ENCODE peak calls at places on chromosomes 1 and 21, in ten cellular contexts. H, J, C, S, X, N, Q, B, R and P are unnamed samples.
A peak's percentile ranks its signal among the peaks of the same experiment; 100 is the strongest.

GRCh38 chr1:44775930-44776748 is 799 bp downstream of the RPS8 start:
- DNase-seq in H (peak; percentile 70), J (no peak), C (peak; percentile 71), S (no peak), X (peak; percentile 73), N (no peak), Q (peak; percentile 32), B (no peak), R (no peak), P (peak; percentile 63)

GRCh38 chr1:64220241-64220640 is 16.8 kb downstream of the UBE2U start:
- DNase-seq in H (no peak), J (no peak), C (no peak), S (no peak), X (no peak), N (no peak), Q (no peak), B (no peak), R (no peak), P (no peak)

GRCh38 chr1:65992160-65993046 is 199.7 kb downstream of the PDE4B start:
- DNase-seq in H (no peak), J (no peak), C (no peak), S (no peak), X (no peak), N (no peak), Q (no peak), B (no peak), R (no peak), P (no peak)

GRCh38 chr1:23562138-23562819 is 3.0 kb upstream of the ID3 start:
- DNase-seq in H (peak; percentile 98), J (no peak), C (peak; percentile 97), S (peak; percentile 92), X (peak; percentile 55), N (peak; percentile 44), Q (no peak), B (no peak), R (peak; percentile 94), P (no peak)

GRCh38 chr1:89832481-89833127 is 11.8 kb downstream of the LRRC8D start:
- DNase-seq in H (no peak), J (no peak), C (no peak), S (no peak), X (no peak), N (no peak), Q (no peak), B (no peak), R (no peak), P (no peak)

GRCh38 chr1:162349635-162350330 is 26.9 kb downstream of the SPATA46 start:
- DNase-seq in H (no peak), J (no peak), C (no peak), S (no peak), X (no peak), N (no peak), Q (no peak), B (no peak), R (peak; percentile 18), P (no peak)

GRCh38 chr21:28294046-28294445 is 698.6 kb downstream of the LTN1 start:
- DNase-seq in H (no peak), J (no peak), C (no peak), S (no peak), X (no peak), N (no peak), Q (no peak), B (no peak), R (no peak), P (no peak)

GRCh38 chr1:201254625-201255469 is 28.5 kb upstream of the PKP1 start:
- DNase-seq in H (peak; percentile 77), J (peak; percentile 81), C (peak; percentile 83), S (peak; percentile 73), X (peak; percentile 25), N (peak; percentile 52), Q (peak; percentile 79), B (peak; percentile 40), R (peak; percentile 41), P (peak; percentile 19)

GRCh38 chr1:98389809-98390208 is 271.7 kb upstream of the SNX7 start:
- DNase-seq in H (no peak), J (no peak), C (no peak), S (no peak), X (no peak), N (no peak), Q (no peak), B (no peak), R (no peak), P (no peak)

GRCh38 chr1:204621391-204621790 is 64.1 kb downstream of the LRRN2 start:
- DNase-seq in H (no peak), J (no peak), C (no peak), S (no peak), X (no peak), N (no peak), Q (no peak), B (no peak), R (no peak), P (no peak)

GRCh38 chr1:12124693-12125421 is 41.9 kb upstream of the TNFRSF1B start:
- DNase-seq in H (peak; percentile 91), J (peak; percentile 81), C (peak; percentile 82), S (peak; percentile 70), X (peak; percentile 71), N (peak; percentile 71), Q (peak; percentile 78), B (peak; percentile 94), R (peak; percentile 61), P (peak; percentile 59)

GRCh38 chr1:206690516-206690915 is 5.8 kb downstream of the MAPKAPK2 start:
- DNase-seq in H (peak; percentile 87), J (no peak), C (peak; percentile 77), S (no peak), X (no peak), N (no peak), Q (no peak), B (no peak), R (no peak), P (no peak)

GRCh38 chr1:32676945-32677344 is 25.6 kb downstream of the SYNC start:
- DNase-seq in H (no peak), J (no peak), C (no peak), S (no peak), X (no peak), N (no peak), Q (no peak), B (no peak), R (no peak), P (no peak)

GRCh38 chr1:195958131-195958530 is 650.1 kb downstream of the KCNT2 start:
- DNase-seq in H (no peak), J (no peak), C (no peak), S (no peak), X (no peak), N (no peak), Q (no peak), B (no peak), R (no peak), P (no peak)

GRCh38 chr1:5594056-5594956 is 397.9 kb downstream of the NPHP4 start:
- DNase-seq in H (peak; percentile 11), J (no peak), C (no peak), S (no peak), X (no peak), N (no peak), Q (no peak), B (no peak), R (no peak), P (no peak)

GRCh38 chr1:187878883-187879282 is 1050.1 kb downstream of the PLA2G4A start:
- DNase-seq in H (no peak), J (no peak), C (no peak), S (no peak), X (no peak), N (no peak), Q (no peak), B (no peak), R (peak; percentile 28), P (no peak)

GRCh38 chr1:81681570-81681969 is 119.2 kb upstream of the ADGRL2 start:
- DNase-seq in H (no peak), J (no peak), C (no peak), S (no peak), X (no peak), N (no peak), Q (no peak), B (no peak), R (peak; percentile 9), P (no peak)

GRCh38 chr21:25837545-25838263 is 102.9 kb downstream of the GABPA start:
- DNase-seq in H (no peak), J (no peak), C (no peak), S (no peak), X (no peak), N (no peak), Q (no peak), B (no peak), R (no peak), P (no peak)

GRCh38 chr1:242086093-242086492 is 87.2 kb upstream of the MAP1LC3C start:
- DNase-seq in H (no peak), J (no peak), C (no peak), S (peak; percentile 9), X (no peak), N (no peak), Q (no peak), B (no peak), R (no peak), P (no peak)

GRCh38 chr1:56017336-56017735 is 562.0 kb downstream of the PLPP3 start:
- DNase-seq in H (no peak), J (no peak), C (no peak), S (no peak), X (no peak), N (no peak), Q (no peak), B (no peak), R (no peak), P (no peak)

GRCh38 chr1:4655674-4656532 is 1.5 kb downstream of the AJAP1 start:
- DNase-seq in H (peak; percentile 71), J (no peak), C (no peak), S (peak; percentile 70), X (no peak), N (no peak), Q (peak; percentile 21), B (no peak), R (peak; percentile 86), P (no peak)

GRCh38 chr1:10866314-10867091 is 70.1 kb upstream of the CASZ1 start:
- DNase-seq in H (peak; percentile 59), J (peak; percentile 30), C (no peak), S (no peak), X (no peak), N (no peak), Q (peak; percentile 29), B (peak; percentile 23), R (no peak), P (peak; percentile 30)

GRCh38 chr1:192512426-192513125 is 63.0 kb upstream of the RGS1 start:
- DNase-seq in H (no peak), J (no peak), C (no peak), S (no peak), X (peak; percentile 26), N (no peak), Q (no peak), B (no peak), R (no peak), P (no peak)

GRCh38 chr1:43552059-43552742 is 21.5 kb downstream of the PTPRF start:
- DNase-seq in H (no peak), J (no peak), C (no peak), S (no peak), X (no peak), N (no peak), Q (no peak), B (no peak), R (no peak), P (no peak)

GRCh38 chr1:220121791-220122530 is 28.0 kb downstream of the IARS2 start:
- DNase-seq in H (no peak), J (no peak), C (no peak), S (no peak), X (no peak), N (no peak), Q (no peak), B (no peak), R (no peak), P (no peak)

GRCh38 chr1:100077525-100077924 is 55.2 kb downstream of the SASS6 start:
- DNase-seq in H (no peak), J (no peak), C (no peak), S (no peak), X (no peak), N (no peak), Q (no peak), B (no peak), R (no peak), P (no peak)

GRCh38 chr21:45224189-45224938 is 63.3 kb downstream of the POFUT2 start:
- DNase-seq in H (no peak), J (no peak), C (no peak), S (no peak), X (no peak), N (peak; percentile 81), Q (no peak), B (peak; percentile 41), R (no peak), P (peak; percentile 11)

GRCh38 chr1:17250601-17251000 is 1.7 kb downstream of the PADI3 start:
- DNase-seq in H (peak; percentile 61), J (no peak), C (no peak), S (no peak), X (no peak), N (no peak), Q (no peak), B (no peak), R (no peak), P (no peak)